ENCODE peak calls at places on chromosome 6, in four cellular contexts. One of them, this sample, is unnamed.

GRCh38 chr6:148551226-148551625 is 195.6 kb upstream of the UST start:
- DNase-seq in naive thymus-derived CD4-positive, alpha-beta T cell: no peak
- DNase-seq in T-helper 2 cell: no peak
- DNase-seq in stimulated activated CD4-positive, alpha-beta T cell treated with anti-CD3 and anti-CD28 coated beads, Interleukin-1b, Interleukin-23, amount 100 ng/mL, for 48 hours: no peak
- DNase-seq in this sample: no peak

GRCh38 chr6:10451828-10452509 is 37.1 kb upstream of the TFAP2A start:
- DNase-seq in naive thymus-derived CD4-positive, alpha-beta T cell: no peak
- DNase-seq in stimulated activated CD4-positive, alpha-beta T cell treated with anti-CD3 and anti-CD28 coated beads, Interleukin-1b, Interleukin-23, amount 100 ng/mL, for 48 hours: no peak
- DNase-seq in T-helper 2 cell: no peak
- DNase-seq in this sample: peak; percentile 58

GRCh38 chr6:27188885-27189418 is 58.5 kb upstream of the PRSS16 start:
- DNase-seq in stimulated activated CD4-positive, alpha-beta T cell treated with anti-CD3 and anti-CD28 coated beads, Interleukin-1b, Interleukin-23, amount 100 ng/mL, for 48 hours: peak; percentile 49
- DNase-seq in T-helper 2 cell: no peak
- DNase-seq in naive thymus-derived CD4-positive, alpha-beta T cell: peak; percentile 44
- DNase-seq in this sample: no peak

GRCh38 chr6:142387997-142388815 is 86.4 kb downstream of the ADGRG6 start:
- DNase-seq in T-helper 2 cell: no peak
- DNase-seq in stimulated activated CD4-positive, alpha-beta T cell treated with anti-CD3 and anti-CD28 coated beads, Interleukin-1b, Interleukin-23, amount 100 ng/mL, for 48 hours: no peak
- DNase-seq in naive thymus-derived CD4-positive, alpha-beta T cell: no peak
- DNase-seq in this sample: no peak

GRCh38 chr6:75752365-75752764 is 3.3 kb downstream of the MYO6 start:
- DNase-seq in stimulated activated CD4-positive, alpha-beta T cell treated with anti-CD3 and anti-CD28 coated beads, Interleukin-1b, Interleukin-23, amount 100 ng/mL, for 48 hours: no peak
- DNase-seq in T-helper 2 cell: no peak
- DNase-seq in naive thymus-derived CD4-positive, alpha-beta T cell: no peak
- DNase-seq in this sample: no peak

GRCh38 chr6:89122625-89123024 is 4.8 kb upstream of the SRSF12 start:
- DNase-seq in naive thymus-derived CD4-positive, alpha-beta T cell: no peak
- DNase-seq in T-helper 2 cell: no peak
- DNase-seq in stimulated activated CD4-positive, alpha-beta T cell treated with anti-CD3 and anti-CD28 coated beads, Interleukin-1b, Interleukin-23, amount 100 ng/mL, for 48 hours: no peak
- DNase-seq in this sample: no peak

GRCh38 chr6:152380351-152380767 is 256.8 kb downstream of the SYNE1 start:
- DNase-seq in naive thymus-derived CD4-positive, alpha-beta T cell: no peak
- DNase-seq in stimulated activated CD4-positive, alpha-beta T cell treated with anti-CD3 and anti-CD28 coated beads, Interleukin-1b, Interleukin-23, amount 100 ng/mL, for 48 hours: no peak
- DNase-seq in T-helper 2 cell: no peak
- DNase-seq in this sample: no peak

GRCh38 chr6:20360471-20361119 is 41.1 kb upstream of the E2F3 start:
- DNase-seq in naive thymus-derived CD4-positive, alpha-beta T cell: no peak
- DNase-seq in stimulated activated CD4-positive, alpha-beta T cell treated with anti-CD3 and anti-CD28 coated beads, Interleukin-1b, Interleukin-23, amount 100 ng/mL, for 48 hours: no peak
- DNase-seq in T-helper 2 cell: no peak
- DNase-seq in this sample: no peak

GRCh38 chr6:22631101-22631500 is 61.7 kb downstream of the HDGFL1 start:
- DNase-seq in naive thymus-derived CD4-positive, alpha-beta T cell: no peak
- DNase-seq in stimulated activated CD4-positive, alpha-beta T cell treated with anti-CD3 and anti-CD28 coated beads, Interleukin-1b, Interleukin-23, amount 100 ng/mL, for 48 hours: no peak
- DNase-seq in T-helper 2 cell: no peak
- DNase-seq in this sample: no peak